ENCODE peak calls at places on chromosomes 2 and 18, in four cellular contexts. F is H7; Q is EL; W is activated T-cell treated with anti-CD3 and anti-CD28 coated beads, Interleukin-2, amount 50 U/mL, for 72 hours. Z is an unnamed sample.

GRCh38 chr2:45568935-45569334 is 42.1 kb downstream of the SRBD1 start:
- DNase-seq in F (no peak), W (no peak), Q (peak; percentile 22), Z (no peak)

GRCh38 chr2:15334650-15335326 is 226.3 kb downstream of the NBAS start:
- DNase-seq in Q (peak; percentile 51), F (no peak), W (no peak), Z (no peak)

GRCh38 chr2:18980778-18981104 is 377.7 kb downstream of the OSR1 start:
- DNase-seq in W (no peak), Q (no peak), F (no peak), Z (no peak)

GRCh38 chr2:235950473-235950809 is 217.7 kb downstream of the GBX2 start:
- DNase-seq in W (no peak), Q (no peak), F (peak; percentile 76), Z (no peak)

GRCh38 chr2:41909584-41909983 is 138.2 kb upstream of the PKDCC start:
- DNase-seq in F (no peak), W (no peak), Q (no peak), Z (no peak)

GRCh38 chr18:36095936-36096519 is 28.7 kb upstream of the RPRD1A start:
- DNase-seq in Q (peak; percentile 60), W (no peak), F (peak; percentile 43), Z (peak; percentile 63)

GRCh38 chr2:72917138-72917874 is at the start of gene EMX1:
- DNase-seq in W (peak; percentile 81), Q (no peak), F (peak; percentile 99), Z (peak; percentile 87)

GRCh38 chr2:235026649-235027557 is 75.1 kb downstream of the SH3BP4 start:
- DNase-seq in Q (peak; percentile 69), W (no peak), F (no peak), Z (peak; percentile 83)

GRCh38 chr2:126889501-126890135 is 9.1 kb upstream of the TEX51 start:
- DNase-seq in F (no peak), Q (no peak), W (no peak), Z (peak; percentile 50)

Z was measured in NCI-H2171.